ENCODE peak calls at places on chromosomes 2 and 18, in five cellular contexts. One of them, this sample, is unnamed.

GRCh38 chr18:70382032-70382431 is 93.2 kb downstream of the SOCS6 start:
- DNase-seq in K562: no peak
- DNase-seq in GM12878: no peak
- DNase-seq in HepG2: no peak
- DNase-seq in H1: no peak
- DNase-seq in this sample: no peak

GRCh38 chr2:140257692-140258300 is 1477.6 kb upstream of the NXPH2 start:
- DNase-seq in K562: no peak
- DNase-seq in GM12878: no peak
- DNase-seq in HepG2: no peak
- DNase-seq in H1: no peak
- DNase-seq in this sample: no peak

GRCh38 chr18:68833756-68834155 is 35.9 kb downstream of the CCDC102B start:
- DNase-seq in K562: no peak
- DNase-seq in GM12878: no peak
- DNase-seq in HepG2: no peak
- DNase-seq in H1: no peak
- DNase-seq in this sample: no peak

GRCh38 chr2:192500550-192501200 is 305.9 kb upstream of the TMEFF2 start:
- DNase-seq in K562: no peak
- DNase-seq in GM12878: peak; percentile 3
- DNase-seq in HepG2: no peak
- DNase-seq in H1: no peak
- DNase-seq in this sample: peak; percentile 66

GRCh38 chr2:174840436-174840835 is 76.2 kb upstream of the CHRNA1 start:
- DNase-seq in K562: no peak
- DNase-seq in GM12878: no peak
- DNase-seq in HepG2: no peak
- DNase-seq in H1: no peak
- DNase-seq in this sample: no peak

GRCh38 chr18:36247036-36247435 is 50.5 kb upstream of the FHOD3 start:
- DNase-seq in K562: no peak
- DNase-seq in GM12878: no peak
- DNase-seq in HepG2: no peak
- DNase-seq in H1: no peak
- DNase-seq in this sample: no peak

GRCh38 chr2:172710584-172711024 is 25.0 kb upstream of the RAPGEF4 start:
- DNase-seq in K562: peak; percentile 34
- DNase-seq in GM12878: no peak
- DNase-seq in HepG2: peak; percentile 25
- DNase-seq in H1: peak; percentile 52
- DNase-seq in this sample: no peak

GRCh38 chr2:151632993-151633592 is 101.2 kb downstream of the NEB start:
- DNase-seq in K562: peak; percentile 37
- DNase-seq in GM12878: no peak
- DNase-seq in HepG2: peak; percentile 31
- DNase-seq in H1: no peak
- DNase-seq in this sample: peak; percentile 3

GRCh38 chr2:44715671-44716077 is 225.8 kb upstream of the SIX3 start:
- DNase-seq in K562: no peak
- DNase-seq in GM12878: no peak
- DNase-seq in HepG2: peak; percentile 24
- DNase-seq in H1: no peak
- DNase-seq in this sample: peak; percentile 19

GRCh38 chr18:5197032-5197434 is at the start of gene AKAIN1:
- DNase-seq in K562: peak; percentile 71
- DNase-seq in GM12878: no peak
- DNase-seq in HepG2: peak; percentile 1
- DNase-seq in H1: peak; percentile 79
- DNase-seq in this sample: no peak

GRCh38 chr2:19367346-19367745 is 8.9 kb upstream of the OSR1 start:
- DNase-seq in K562: no peak
- DNase-seq in GM12878: no peak
- DNase-seq in HepG2: no peak
- DNase-seq in H1: no peak
- DNase-seq in this sample: no peak

GRCh38 chr2:235077046-235077445 is 125.2 kb downstream of the SH3BP4 start:
- DNase-seq in K562: no peak
- DNase-seq in GM12878: no peak
- DNase-seq in HepG2: no peak
- DNase-seq in H1: no peak
- DNase-seq in this sample: no peak

GRCh38 chr18:12032786-12033642 is 51.7 kb downstream of the IMPA2 start:
- DNase-seq in K562: no peak
- DNase-seq in GM12878: no peak
- DNase-seq in HepG2: no peak
- DNase-seq in H1: peak; percentile 43
- DNase-seq in this sample: no peak

GRCh38 chr18:32461704-32462272 is 8.9 kb downstream of the GAREM1 start:
- DNase-seq in K562: no peak
- DNase-seq in GM12878: no peak
- DNase-seq in HepG2: no peak
- DNase-seq in H1: no peak
- DNase-seq in this sample: no peak

GRCh38 chr2:3639015-3639630 is 18.9 kb upstream of the ALLC start:
- DNase-seq in K562: no peak
- DNase-seq in GM12878: no peak
- DNase-seq in HepG2: no peak
- DNase-seq in H1: no peak
- DNase-seq in this sample: no peak

GRCh38 chr18:7454429-7454828 is 112.7 kb upstream of the PTPRM start:
- DNase-seq in K562: no peak
- DNase-seq in GM12878: no peak
- DNase-seq in HepG2: no peak
- DNase-seq in H1: no peak
- DNase-seq in this sample: no peak

GRCh38 chr2:180647206-180647605 is 333.2 kb upstream of the UBE2E3 start:
- DNase-seq in K562: no peak
- DNase-seq in GM12878: no peak
- DNase-seq in HepG2: no peak
- DNase-seq in H1: no peak
- DNase-seq in this sample: no peak

GRCh38 chr2:1973636-1974035 is 229.3 kb upstream of the PXDN start:
- DNase-seq in K562: no peak
- DNase-seq in GM12878: no peak
- DNase-seq in HepG2: no peak
- DNase-seq in H1: no peak
- DNase-seq in this sample: no peak

GRCh38 chr2:58981237-58981636 is 740.1 kb upstream of the FANCL start:
- DNase-seq in K562: no peak
- DNase-seq in GM12878: no peak
- DNase-seq in HepG2: no peak
- DNase-seq in H1: no peak
- DNase-seq in this sample: no peak

DNA sequence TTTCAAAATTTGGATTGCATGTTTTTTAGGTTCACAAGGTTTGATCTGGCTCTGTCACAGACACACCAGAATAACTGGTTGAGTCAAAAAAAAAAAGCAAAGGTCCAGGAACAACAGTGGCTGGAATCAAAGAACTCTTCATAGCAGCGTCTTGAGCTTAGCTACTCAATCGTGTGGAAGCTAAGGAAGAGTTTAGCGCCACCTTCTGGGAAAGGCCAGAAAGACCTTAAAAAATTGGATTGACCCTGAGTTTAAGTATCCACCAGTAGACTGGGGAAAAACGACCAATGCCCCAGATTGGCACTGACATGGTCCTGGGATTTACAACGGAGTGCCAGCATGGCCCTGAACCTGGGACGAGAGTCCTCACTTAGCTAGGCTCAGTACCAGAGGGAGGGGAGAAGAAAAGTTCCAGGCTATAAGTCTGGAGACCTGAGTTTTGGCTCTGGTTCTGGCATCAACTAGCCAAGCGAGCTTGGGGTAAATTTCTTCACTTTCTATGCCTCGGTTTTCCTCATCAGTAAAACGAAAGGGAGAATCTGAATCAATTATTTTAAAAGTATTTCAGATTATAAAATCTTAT is 71.1 kb upstream of the TFCP2L1 start:
- DNase-seq in K562: peak; percentile 58
- DNase-seq in GM12878: no peak
- DNase-seq in HepG2: peak; percentile 55
- DNase-seq in H1: peak; percentile 71
- DNase-seq in this sample: peak; percentile 48
- TF ChIP-seq ATF3 in K562: no peak
- TF ChIP-seq ATF3 in GM12878: no peak
- TF ChIP-seq ATF3 in HepG2: no peak
- TF ChIP-seq ATF3 in H1: no peak
- TF ChIP-seq ATF3 in this sample: no peak

GRCh38 chr2:187576906-187577305 is 22.7 kb upstream of the TFPI start:
- DNase-seq in K562: no peak
- DNase-seq in GM12878: no peak
- DNase-seq in HepG2: no peak
- DNase-seq in H1: no peak
- DNase-seq in this sample: no peak

GRCh38 chr2:187575081-187576067 is 21.1 kb upstream of the TFPI start:
- DNase-seq in K562: no peak
- DNase-seq in GM12878: no peak
- DNase-seq in HepG2: no peak
- DNase-seq in H1: no peak
- DNase-seq in this sample: no peak

GRCh38 chr2:187577310-187577709 is 23.1 kb upstream of the TFPI start:
- DNase-seq in K562: no peak
- DNase-seq in GM12878: no peak
- DNase-seq in HepG2: peak; percentile 48
- DNase-seq in H1: no peak
- DNase-seq in this sample: peak; percentile 27

GRCh38 chr2:187581125-187581896 is 27.1 kb upstream of the TFPI start:
- DNase-seq in K562: peak; percentile 31
- DNase-seq in GM12878: no peak
- DNase-seq in HepG2: peak; percentile 59
- DNase-seq in H1: no peak
- DNase-seq in this sample: peak; percentile 76

GRCh38 chr2:187580462-187581124 is 26.4 kb upstream of the TFPI start:
- DNase-seq in K562: peak; percentile 55
- DNase-seq in GM12878: no peak
- DNase-seq in HepG2: peak; percentile 76
- DNase-seq in H1: no peak
- DNase-seq in this sample: peak; percentile 69
- TF ChIP-seq RAD21 in K562: peak; percentile 96
- TF ChIP-seq RAD21 in GM12878: peak; percentile 64
- TF ChIP-seq RAD21 in HepG2: peak; percentile 78
- TF ChIP-seq RAD21 in H1: peak; percentile 67
- TF ChIP-seq RAD21 in this sample: peak; percentile 91

DNA sequence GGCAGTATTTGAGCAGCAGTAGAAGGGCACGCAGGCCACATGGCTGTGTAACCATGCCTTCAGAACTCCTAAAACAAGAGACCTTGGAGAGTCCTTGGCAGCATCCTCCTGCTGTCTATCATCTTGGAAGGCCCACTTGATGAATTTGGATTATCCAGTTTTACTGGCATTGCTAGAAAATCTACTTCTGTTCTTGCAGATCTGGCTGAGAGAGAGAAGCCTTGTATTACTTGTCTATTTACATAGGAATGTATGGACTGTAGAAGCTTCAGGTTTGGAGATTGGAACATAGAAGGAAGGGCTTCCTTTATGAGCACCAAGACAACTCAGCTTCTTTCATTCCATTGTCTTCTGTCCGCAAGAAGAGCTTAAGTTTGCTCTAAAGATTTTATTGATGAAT is 16.1 kb upstream of the GPBAR1 start:
- DNase-seq in K562: no peak
- DNase-seq in GM12878: no peak
- DNase-seq in HepG2: no peak
- DNase-seq in H1: no peak
- DNase-seq in this sample: no peak
- H3K9ac ChIP-seq in K562: no peak overlapping the region
- H3K9ac ChIP-seq in GM12878: no peak overlapping the region
- H3K9ac ChIP-seq in HepG2: no peak overlapping the region
- H3K9ac ChIP-seq in H1: no peak overlapping the region
- H3K9ac ChIP-seq in this sample: no peak overlapping the region

GRCh38 chr2:150085478-150085877 is 402.0 kb downstream of the RND3 start:
- DNase-seq in K562: no peak
- DNase-seq in GM12878: no peak
- DNase-seq in HepG2: no peak
- DNase-seq in H1: no peak
- DNase-seq in this sample: no peak

GRCh38 chr2:150080115-150080514 is 407.4 kb downstream of the RND3 start:
- DNase-seq in K562: no peak
- DNase-seq in GM12878: no peak
- DNase-seq in HepG2: no peak
- DNase-seq in H1: no peak
- DNase-seq in this sample: no peak

GRCh38 chr2:150076281-150076680 is 411.2 kb downstream of the RND3 start:
- DNase-seq in K562: no peak
- DNase-seq in GM12878: no peak
- DNase-seq in HepG2: no peak
- DNase-seq in H1: no peak
- DNase-seq in this sample: no peak

GRCh38 chr2:150081775-150082517 is 405.5 kb downstream of the RND3 start:
- DNase-seq in K562: no peak
- DNase-seq in GM12878: no peak
- DNase-seq in HepG2: no peak
- DNase-seq in H1: no peak
- DNase-seq in this sample: no peak
- TF ChIP-seq ATF3 in K562: no peak
- TF ChIP-seq ATF3 in GM12878: no peak
- TF ChIP-seq ATF3 in HepG2: no peak
- TF ChIP-seq ATF3 in H1: no peak
- TF ChIP-seq ATF3 in this sample: no peak

This sample was measured in HCT116.